ENCODE peak calls at places on chromosomes 6 and 20, in four cellular contexts. R is CD8-positive, alpha-beta T cell; I is mucosa of gallbladder; P is C1 segment of cervical spinal cord. Y is an unnamed sample.
A peak's percentile ranks its signal among the peaks of the same experiment; 100 is the strongest.

GRCh38 chr6:47713200-47713599 is 14.8 kb downstream of the ADGRF4 start:
- DNase-seq in R (no peak), I (no peak), P (no peak), Y (no peak)

GRCh38 chr6:38697846-38698245 is 5.1 kb downstream of the GLO1 start:
- DNase-seq in R (no peak), I (no peak), P (no peak), Y (no peak)

GRCh38 chr20:24040896-24041459 is 52.4 kb upstream of the GGTLC1 start:
- DNase-seq in R (no peak), I (no peak), P (no peak), Y (no peak)

GRCh38 chr6:52423971-52424381 is 3.8 kb downstream of the EFHC1 start:
- DNase-seq in R (no peak), I (no peak), P (no peak), Y (peak; percentile 92)

GRCh38 chr6:10962673-10963072 is 75.8 kb downstream of the SYCP2L start:
- DNase-seq in R (no peak), I (no peak), P (no peak), Y (peak; percentile 49)

GRCh38 chr20:2381303-2381702 is 602 bp downstream of the TGM6 start:
- DNase-seq in R (peak; percentile 21), I (no peak), P (no peak), Y (no peak)

GRCh38 chr20:49418156-49418555 is 64.3 kb downstream of the KCNB1 start:
- DNase-seq in R (no peak), I (no peak), P (no peak), Y (no peak)

GRCh38 chr6:21046276-21046675 is 512.0 kb downstream of the CDKAL1 start:
- DNase-seq in R (no peak), I (peak; percentile 20), P (no peak), Y (no peak)

GRCh38 chr6:14883921-14884320 is 361.9 kb upstream of the JARID2 start:
- DNase-seq in R (no peak), I (no peak), P (no peak), Y (peak; percentile 4)

GRCh38 chr6:82397962-82398692 is 34.5 kb downstream of the TPBG start:
- DNase-seq in R (no peak), I (no peak), P (no peak), Y (peak; percentile 67)

GRCh38 chr6:54419885-54420284 is 111.6 kb downstream of the TINAG start:
- DNase-seq in R (no peak), I (no peak), P (no peak), Y (peak; percentile 84)

GRCh38 chr20:43537921-43538854 is 20.6 kb upstream of the SGK2 start:
- DNase-seq in R (peak; percentile 62), I (peak; percentile 70), P (peak; percentile 22), Y (no peak)

GRCh38 chr20:48616481-48616880 is 211.3 kb downstream of the PREX1 start:
- DNase-seq in R (no peak), I (no peak), P (no peak), Y (no peak)

GRCh38 chr6:65896140-65896539 is 189.1 kb upstream of the EYS start:
- DNase-seq in R (no peak), I (no peak), P (no peak), Y (no peak)

GRCh38 chr6:8246403-8246802 is 144.1 kb upstream of the EEF1E1 start:
- DNase-seq in R (no peak), I (no peak), P (no peak), Y (no peak)

GRCh38 chr6:157392927-157393666 is 12.1 kb downstream of the ZDHHC14 start:
- DNase-seq in R (peak; percentile 27), I (no peak), P (no peak), Y (no peak)

GRCh38 chr6:41560440-41561192 is 14.4 kb downstream of the FOXP4 start:
- DNase-seq in R (peak; percentile 85), I (peak; percentile 50), P (no peak), Y (no peak)

GRCh38 chr6:4441981-4442434 is 306.6 kb upstream of the ECI2 start:
- DNase-seq in R (no peak), I (no peak), P (no peak), Y (peak; percentile 19)

GRCh38 chr20:5569021-5569420 is 181.2 kb upstream of the SHLD1 start:
- DNase-seq in R (peak; percentile 54), I (peak; percentile 38), P (no peak), Y (no peak)

GRCh38 chr6:41449399-41450245 is 96.6 kb upstream of the FOXP4 start:
- DNase-seq in R (no peak), I (peak; percentile 82), P (no peak), Y (no peak)

GRCh38 chr6:154914288-154914687 is 80.8 kb upstream of the TIAM2 start:
- DNase-seq in R (no peak), I (no peak), P (no peak), Y (no peak)

GRCh38 chr6:36947570-36948351 is 6.8 kb upstream of the PI16 start:
- DNase-seq in R (peak; percentile 72), I (no peak), P (peak; percentile 68), Y (no peak)

GRCh38 chr6:50849016-50849748 is 30.5 kb downstream of the TFAP2B start:
- DNase-seq in R (no peak), I (no peak), P (no peak), Y (no peak)

GRCh38 chr20:13884803-13885202 is 100.0 kb downstream of the NDUFAF5 start:
- DNase-seq in R (no peak), I (no peak), P (no peak), Y (no peak)

GRCh38 chr6:99611148-99611547 is 4.5 kb downstream of the PRDM13 start:
- DNase-seq in R (no peak), I (no peak), P (no peak), Y (no peak)

GRCh38 chr6:130156908-130157307 is 65.8 kb downstream of the SAMD3 start:
- DNase-seq in R (no peak), I (no peak), P (no peak), Y (no peak)

GRCh38 chr20:53708129-53708968 is 114.7 kb upstream of the ZNF217 start:
- DNase-seq in R (no peak), I (no peak), P (no peak), Y (peak; percentile 92)

GRCh38 chr20:37457928-37458327 is 63.1 kb upstream of the NNAT start:
- DNase-seq in R (no peak), I (no peak), P (no peak), Y (no peak)

GRCh38 chr6:20098267-20098876 is 113.9 kb downstream of the MBOAT1 start:
- DNase-seq in R (no peak), I (no peak), P (no peak), Y (no peak)

GRCh38 chr6:148599967-148600426 is 146.8 kb upstream of the UST start:
- DNase-seq in R (no peak), I (no peak), P (no peak), Y (no peak)

GRCh38 chr20:54112221-54112884 is 42.0 kb upstream of the BCAS1 start:
- DNase-seq in R (no peak), I (no peak), P (no peak), Y (no peak)